ENCODE peak calls at places on chromosomes 3 and 15, in five cellular contexts. F is pancreas, O is fibroblast of lung, L is dorsolateral prefrontal cortex, U is Peyer's patch. I is an unnamed sample.
A peak's percentile ranks its signal among the peaks of the same experiment; 100 is the strongest.

GRCh38 chr15:56931674-56932507 is 13.4 kb downstream of the TCF12 start:
- DNase-seq in F (no peak), O (no peak), L (no peak), U (no peak), I (no peak)

GRCh38 chr15:39589815-39590644 is 9.2 kb downstream of the THBS1 start:
- DNase-seq in F (no peak), O (peak; percentile 20), L (no peak), U (no peak), I (peak; percentile 40)

GRCh38 chr15:58440181-58440910 is 8.6 kb downstream of the LIPC start:
- DNase-seq in F (no peak), O (no peak), L (no peak), U (no peak), I (no peak)

GRCh38 chr15:74387988-74388955 is 20.8 kb upstream of the CYP11A1 start:
- DNase-seq in F (no peak), O (no peak), L (no peak), U (no peak), I (no peak)

GRCh38 chr15:74461847-74462511 is 1.0 kb upstream of the UBL7 start:
- DNase-seq in F (no peak), O (no peak), L (no peak), U (no peak), I (no peak)

GRCh38 chr3:67947808-67948508 is 293.5 kb upstream of the SUCLG2 start:
- DNase-seq in F (no peak), O (no peak), L (no peak), U (no peak), I (no peak)

GRCh38 chr3:128226186-128226725 is 73.0 kb downstream of the EEFSEC start:
- DNase-seq in F (no peak), O (no peak), L (no peak), U (no peak), I (no peak)

GRCh38 chr3:29764603-29765254 is 483.9 kb downstream of the RBMS3 start:
- DNase-seq in F (no peak), O (peak; percentile 95), L (no peak), U (no peak), I (peak; percentile 69)

GRCh38 chr3:148718982-148719862 is 21.5 kb downstream of the AGTR1 start:
- DNase-seq in F (no peak), O (peak; percentile 62), L (no peak), U (no peak), I (no peak)
- TF ChIP-seq CTCF in F (peak; percentile 31), O (peak; percentile 64), L (peak; percentile 37), U (peak; percentile 44), I (peak; percentile 46)

GRCh38 chr3:122679085-122679466 is 1.6 kb upstream of the PARP14 start:
- DNase-seq in F (peak; percentile 78), O (peak; percentile 84), L (peak; percentile 62), U (peak; percentile 74), I (peak; percentile 52)
- TF ChIP-seq CTCF in F (peak; percentile 58), O (peak; percentile 90), L (peak; percentile 77), U (peak; percentile 82), I (peak; percentile 82)

GRCh38 chr3:123025642-123026521 is 1.7 kb downstream of the SEMA5B start:
- DNase-seq in F (peak; percentile 63), O (no peak), L (peak; percentile 41), U (no peak), I (no peak)

GRCh38 chr3:123031051-123031450 is 3.5 kb upstream of the SEMA5B start:
- DNase-seq in F (no peak), O (no peak), L (no peak), U (no peak), I (no peak)

GRCh38 chr3:123027292-123028232 is at the start of gene SEMA5B:
- DNase-seq in F (peak; percentile 81), O (no peak), L (peak; percentile 37), U (peak; percentile 57), I (no peak)

GRCh38 chr3:123026551-123027291 is 842 bp downstream of the SEMA5B start:
- DNase-seq in F (peak; percentile 72), O (no peak), L (peak; percentile 43), U (peak; percentile 58), I (no peak)

GRCh38 chr3:123028233-123028828 is 768 bp upstream of the SEMA5B start:
- DNase-seq in F (no peak), O (peak; percentile 86), L (peak; percentile 25), U (no peak), I (peak; percentile 49)
- TF ChIP-seq CTCF in F (peak; percentile 36), O (peak; percentile 50), L (peak; percentile 62), U (peak; percentile 39), I (peak; percentile 60)

GRCh38 chr3:119388577-119388976 is 74.8 kb downstream of the TMEM39A start:
- DNase-seq in F (no peak), O (peak; percentile 8), L (no peak), U (no peak), I (no peak)
- TF ChIP-seq CTCF in F (no peak), O (peak; percentile 18), L (no peak), U (no peak), I (peak; percentile 18)

GRCh38 chr3:150925751-150926201 is 20.5 kb upstream of the MINDY4B start:
- DNase-seq in F (peak; percentile 79), O (peak; percentile 15), L (no peak), U (peak; percentile 62), I (no peak)
- TF ChIP-seq CTCF in F (peak; percentile 50), O (peak; percentile 61), L (no peak), U (peak; percentile 34), I (peak; percentile 50)

GRCh38 chr15:62254137-62254934 is 89.3 kb upstream of the C2CD4B start:
- DNase-seq in F (peak; percentile 96), O (peak; percentile 55), L (no peak), U (peak; percentile 68), I (no peak)

GRCh38 chr15:62250978-62251377 is 85.9 kb upstream of the C2CD4B start:
- DNase-seq in F (no peak), O (no peak), L (no peak), U (no peak), I (no peak)

GRCh38 chr15:62257991-62258390 is 92.9 kb upstream of the C2CD4B start:
- DNase-seq in F (no peak), O (no peak), L (no peak), U (no peak), I (no peak)

GRCh38 chr15:62250176-62250575 is 85.1 kb upstream of the C2CD4B start:
- DNase-seq in F (no peak), O (no peak), L (no peak), U (no peak), I (no peak)

GRCh38 chr15:62253294-62253693 is 88.2 kb upstream of the C2CD4B start:
- DNase-seq in F (no peak), O (no peak), L (no peak), U (no peak), I (no peak)
- TF ChIP-seq CTCF in F (no peak), O (no peak), L (no peak), U (no peak), I (no peak)

GRCh38 chr3:11211531-11212300 is 57.4 kb downstream of the HRH1 start:
- DNase-seq in F (no peak), O (peak; percentile 69), L (no peak), U (no peak), I (no peak)
- TF ChIP-seq CTCF in F (no peak), O (peak; percentile 49), L (no peak), U (no peak), I (peak; percentile 28)

GRCh38 chr3:49873623-49874022 is 3.9 kb upstream of the CAMKV start:
- DNase-seq in F (no peak), O (no peak), L (no peak), U (peak; percentile 88), I (no peak)
- TF ChIP-seq CTCF in F (no peak), O (no peak), L (no peak), U (peak; percentile 18), I (no peak)

I was measured in AG09319.